ENCODE peak calls at places on chromosomes 4 and X, in ten cellular contexts. F, H, T, K, E, N, L, R, M and V are unnamed samples.

GRCh38 chr4:124974163-124974562 is 261.6 kb upstream of the ANKRD50 start:
- DNase-seq in E (no peak), K (no peak), L (no peak), T (no peak), N (no peak), F (no peak), H (no peak), R (no peak), M (no peak), V (peak; percentile 18)

GRCh38 chrX:78517124-78517523 is 142.0 kb downstream of the RTL3 start:
- DNase-seq in M (no peak), R (no peak), N (no peak), E (no peak), K (no peak), T (no peak), F (peak; percentile 13), H (no peak), L (no peak), V (no peak)

GRCh38 chrX:9995855-9996339 is 28.7 kb downstream of the CLDN34 start:
- DNase-seq in M (peak; percentile 77), F (peak; percentile 57), H (no peak), E (peak; percentile 93), R (peak; percentile 30), K (peak; percentile 60), N (peak; percentile 85), T (peak; percentile 88), L (peak; percentile 81), V (peak; percentile 82)

GRCh38 chrX:10106801-10107200 is 50.0 kb upstream of the CLCN4 start:
- DNase-seq in M (no peak), R (no peak), H (no peak), K (no peak), N (no peak), F (no peak), E (peak; percentile 67), T (no peak), L (no peak), V (no peak)

GRCh38 chr4:124726269-124726668 is 13.7 kb upstream of the ANKRD50 start:
- DNase-seq in H (no peak), F (no peak), R (no peak), M (no peak), N (no peak), K (no peak), T (no peak), L (no peak), E (no peak), V (no peak)

GRCh38 chr4:115489284-115489683 is 375.9 kb upstream of the NDST4 start:
- DNase-seq in T (no peak), F (no peak), L (no peak), H (no peak), M (no peak), R (no peak), E (no peak), N (no peak), K (no peak), V (no peak)

GRCh38 chr4:17762705-17763104 is 18.7 kb downstream of the FAM184B start:
- DNase-seq in H (no peak), R (no peak), F (no peak), L (no peak), E (no peak), K (no peak), T (peak; percentile 24), M (peak; percentile 17), N (no peak), V (peak; percentile 64)

GRCh38 chrX:145003443-145003842 is 243.9 kb upstream of the SPANXN1 start:
- DNase-seq in H (no peak), K (no peak), T (no peak), R (no peak), F (no peak), E (no peak), M (no peak), N (peak; percentile 55), L (no peak), V (no peak)

GRCh38 chr4:76301775-76302162 is 4.8 kb upstream of the STBD1 start:
- DNase-seq in E (no peak), T (no peak), N (no peak), R (no peak), L (no peak), H (no peak), F (no peak), M (no peak), K (no peak), V (no peak)

GRCh38 chr4:188198980-188199792 is 59.9 kb downstream of the TRIML1 start:
- DNase-seq in F (no peak), M (no peak), E (no peak), T (peak; percentile 17), L (no peak), R (no peak), N (no peak), K (no peak), H (no peak), V (peak; percentile 10)

GRCh38 chrX:126900937-126901336 is 81.4 kb downstream of the PRR32 start:
- DNase-seq in H (no peak), F (no peak), R (no peak), T (no peak), E (no peak), M (no peak), K (no peak), N (no peak), L (no peak), V (no peak)

GRCh38 chrX:8988456-8988855 is 45.5 kb downstream of the FAM9B start:
- DNase-seq in N (peak; percentile 1), R (no peak), M (peak; percentile 45), H (no peak), K (no peak), L (no peak), E (no peak), F (no peak), T (peak; percentile 1), V (peak; percentile 28)

GRCh38 chrX:22445880-22446279 is 173.2 kb downstream of the CBLL2 start:
- DNase-seq in E (no peak), T (no peak), L (no peak), F (no peak), N (no peak), R (no peak), H (no peak), M (peak; percentile 47), K (no peak), V (no peak)

GRCh38 chr4:101066586-101066985 is 280.7 kb downstream of the PPP3CA start:
- DNase-seq in T (no peak), K (no peak), E (no peak), R (no peak), M (no peak), H (no peak), F (no peak), L (no peak), N (no peak), V (no peak)

GRCh38 chr4:42360158-42360557 is 37.1 kb upstream of the SHISA3 start:
- DNase-seq in M (no peak), T (no peak), H (no peak), E (no peak), L (no peak), N (no peak), R (no peak), F (no peak), K (no peak), V (no peak)

GRCh38 chr4:119082661-119083060 is 53.0 kb upstream of the MYOZ2 start:
- DNase-seq in K (no peak), F (no peak), R (no peak), E (no peak), N (no peak), M (no peak), L (no peak), T (no peak), H (no peak), V (no peak)

GRCh38 chr4:71231073-71231752 is 107.6 kb upstream of the SLC4A4 start:
- DNase-seq in F (no peak), E (no peak), N (no peak), R (no peak), H (no peak), L (no peak), T (no peak), M (peak; percentile 39), K (no peak), V (peak; percentile 72)

GRCh38 chr4:185344743-185345538 is 50.8 kb downstream of the LRP2BP start:
- DNase-seq in R (no peak), N (peak; percentile 34), K (no peak), E (no peak), L (no peak), F (no peak), H (no peak), M (no peak), T (no peak), V (peak; percentile 10)

GRCh38 chr4:98626350-98626749 is 32.1 kb downstream of the TSPAN5 start:
- DNase-seq in M (no peak), E (no peak), K (no peak), N (peak; percentile 93), T (peak; percentile 37), H (no peak), F (no peak), R (no peak), L (no peak), V (peak; percentile 95)

GRCh38 chr4:53763813-53764597 is 172.7 kb upstream of the LNX1 start:
- DNase-seq in F (no peak), L (no peak), R (no peak), K (no peak), H (no peak), N (peak; percentile 77), T (no peak), M (no peak), E (no peak), V (peak; percentile 85)

GRCh38 chr4:126850286-126850685 is 782.5 kb upstream of the INTU start:
- DNase-seq in T (peak; percentile 85), N (peak; percentile 98), H (no peak), F (no peak), R (no peak), K (no peak), E (no peak), M (no peak), L (no peak), V (peak; percentile 92)

GRCh38 chr4:86592553-86593249 is 1.4 kb upstream of the PTPN13 start:
- DNase-seq in R (no peak), F (no peak), M (no peak), H (no peak), N (no peak), E (no peak), T (peak; percentile 16), K (no peak), L (no peak), V (no peak)